ENCODE peak calls at places on chromosome 18, in ten cellular contexts. S is CD8-positive, alpha-beta T cell; U is Right ventricle myocardium superior; B is heart right ventricle; A is stimulated activated naive CD8-positive, alpha-beta T cell treated with anti-CD3 and anti-CD28 coated beads, Interleukin-15, amount 100 ng/mL, for 72 hours; R is naive thymus-derived CD8-positive, alpha-beta T cell; P is left lung; F is activated T-cell treated with anti-CD3 and anti-CD28 coated beads, Interleukin-2, amount 50 U/mL, for 4 hours; Z is omental fat pad; T is RWPE2. N is an unnamed sample.

GRCh38 chr18:10248738-10249137 is 205.7 kb upstream of the APCDD1 start:
- ATAC-seq in S (no peak), U (no peak), B (no peak), A (no peak), R (no peak), P (no peak), F (no peak), Z (no peak), T (no peak), N (no peak)

GRCh38 chr18:37368110-37368812 is 197.3 kb downstream of the CELF4 start:
- ATAC-seq in S (no peak), U (no peak), B (no peak), A (no peak), R (no peak), P (no peak), F (no peak), Z (no peak), T (peak), N (no peak)

GRCh38 chr18:11487390-11487789 is 122.0 kb upstream of the SLC35G4 start:
- ATAC-seq in S (no peak), U (no peak), B (no peak), A (no peak), R (no peak), P (no peak), F (no peak), Z (no peak), T (no peak), N (no peak)

GRCh38 chr18:12324991-12325725 is 17.1 kb downstream of the TUBB6 start:
- ATAC-seq in S (no peak), U (no peak), B (no peak), A (no peak), R (no peak), P (no peak), F (no peak), Z (no peak), T (no peak), N (no peak)

GRCh38 chr18:34772887-34773286 is 62.8 kb downstream of the DTNA start:
- ATAC-seq in S (no peak), U (peak), B (peak), A (no peak), R (no peak), P (peak), F (no peak), Z (peak), T (no peak), N (no peak)

GRCh38 chr18:34028341-34028740 is 196.4 kb downstream of the NOL4 start:
- ATAC-seq in S (no peak), U (no peak), B (no peak), A (no peak), R (no peak), P (no peak), F (no peak), Z (no peak), T (no peak), N (no peak)

GRCh38 chr18:11308499-11308898 is 159.1 kb upstream of the PIEZO2 start:
- ATAC-seq in S (no peak), U (no peak), B (no peak), A (peak), R (no peak), P (peak), F (no peak), Z (no peak), T (no peak), N (no peak)

GRCh38 chr18:63182861-63183260 is 136.7 kb downstream of the BCL2 start:
- ATAC-seq in S (no peak), U (no peak), B (no peak), A (no peak), R (no peak), P (no peak), F (no peak), Z (no peak), T (no peak), N (no peak)

GRCh38 chr18:79805926-79806487 is 8.3 kb downstream of the KCNG2 start:
- ATAC-seq in S (no peak), U (no peak), B (no peak), A (peak), R (no peak), P (no peak), F (no peak), Z (no peak), T (no peak), N (no peak)

GRCh38 chr18:9000736-9001135 is 101.8 kb upstream of the NDUFV2 start:
- ATAC-seq in S (no peak), U (peak), B (no peak), A (no peak), R (no peak), P (no peak), F (no peak), Z (no peak), T (no peak), N (no peak)

N was measured in gastroesophageal sphincter.